ENCODE peak calls at places on chromosome 14, in nine cellular contexts. R, P, C, A, S, Y, Q, O and K are unnamed samples. For H3K4me1, the result is how much of the 10 kb centered on the place peaks cover.

GRCh38 chr14:51382506-51382905 is 142.5 kb downstream of the TMX1 start:
- DNase-seq in Q (no peak), O (no peak), A (peak), P (no peak), R (no peak), C (no peak), Y (no peak), S (peak), K (no peak)

GRCh38 chr14:51293149-51293925 is 53.3 kb downstream of the TMX1 start:
- DNase-seq in R (no peak), P (peak), Q (no peak), Y (peak), A (no peak), O (no peak), S (no peak), C (no peak), K (no peak)

GRCh38 chr14:66234411-66234810 is 251.8 kb upstream of the CCDC196 start:
- DNase-seq in S (no peak), P (no peak), Q (no peak), O (no peak), C (no peak), R (no peak), Y (no peak), A (no peak), K (no peak)

GRCh38 chr14:84520711-84521338 is 1009.1 kb upstream of the FLRT2 start:
- DNase-seq in Y (no peak), R (no peak), Q (no peak), C (no peak), A (peak), O (no peak), P (no peak), S (no peak), K (no peak)

GRCh38 chr14:94961761-94962575 is 192.1 kb upstream of the GSC start:
- DNase-seq in O (no peak), Y (no peak), P (no peak), C (no peak), R (no peak), Q (no peak), A (no peak), S (no peak), K (no peak)

GRCh38 chr14:85441909-85442643 is 87.9 kb upstream of the FLRT2 start:
- DNase-seq in C (no peak), P (no peak), S (no peak), Y (no peak), R (no peak), Q (no peak), A (no peak), O (no peak), K (no peak)

GRCh38 chr14:43647302-43647701 is 859.8 kb downstream of the FSCB start:
- DNase-seq in R (no peak), C (no peak), Y (no peak), P (no peak), O (no peak), A (no peak), S (no peak), Q (no peak), K (no peak)

GRCh38 chr14:97705107-97705506 is 907.9 kb downstream of the VRK1 start:
- DNase-seq in Q (no peak), P (no peak), Y (no peak), S (no peak), C (no peak), A (no peak), R (no peak), O (no peak), K (no peak)

GRCh38 chr14:71363961-71364360 is 456.7 kb downstream of the PCNX1 start:
- DNase-seq in S (no peak), Q (no peak), Y (no peak), P (no peak), R (no peak), C (no peak), O (no peak), A (no peak), K (no peak)

GRCh38 chr14:53696217-53696965 is 260.2 kb downstream of the BMP4 start:
- DNase-seq in C (no peak), S (no peak), A (peak), R (no peak), P (no peak), Y (no peak), O (no peak), Q (no peak), K (no peak)

GRCh38 chr14:54105898-54106297 is 149.3 kb upstream of the BMP4 start:
- DNase-seq in C (peak), R (peak), S (peak), A (no peak), Y (no peak), Q (no peak), P (no peak), O (peak), K (no peak)

GRCh38 chr14:59844414-59844813 is 26.2 kb downstream of the RTN1 start:
- DNase-seq in Q (no peak), O (no peak), R (no peak), Y (peak), A (no peak), P (no peak), C (peak), S (no peak), K (no peak)

GRCh38 chr14:103695331-103696026 is 19.8 kb downstream of the XRCC3 start:
- DNase-seq in C (no peak), Q (no peak), Y (no peak), O (no peak), R (no peak), S (no peak), A (no peak), P (no peak), K (no peak)

GRCh38 chr14:91835920-91836843 is 31.2 kb downstream of the TC2N start:
- DNase-seq in O (peak), C (peak), Q (peak), A (peak), P (peak), S (peak), Y (peak), R (peak), K (peak)

GRCh38 chr14:97625512-97625911 is 828.3 kb downstream of the VRK1 start:
- DNase-seq in Q (no peak), O (no peak), A (no peak), C (no peak), S (no peak), R (no peak), Y (no peak), P (no peak), K (no peak)

GRCh38 chr14:38502241-38502640 is 246.3 kb upstream of the CLEC14A start:
- DNase-seq in C (no peak), S (no peak), P (no peak), O (no peak), R (no peak), Q (no peak), A (no peak), Y (no peak), K (no peak)

DNA sequence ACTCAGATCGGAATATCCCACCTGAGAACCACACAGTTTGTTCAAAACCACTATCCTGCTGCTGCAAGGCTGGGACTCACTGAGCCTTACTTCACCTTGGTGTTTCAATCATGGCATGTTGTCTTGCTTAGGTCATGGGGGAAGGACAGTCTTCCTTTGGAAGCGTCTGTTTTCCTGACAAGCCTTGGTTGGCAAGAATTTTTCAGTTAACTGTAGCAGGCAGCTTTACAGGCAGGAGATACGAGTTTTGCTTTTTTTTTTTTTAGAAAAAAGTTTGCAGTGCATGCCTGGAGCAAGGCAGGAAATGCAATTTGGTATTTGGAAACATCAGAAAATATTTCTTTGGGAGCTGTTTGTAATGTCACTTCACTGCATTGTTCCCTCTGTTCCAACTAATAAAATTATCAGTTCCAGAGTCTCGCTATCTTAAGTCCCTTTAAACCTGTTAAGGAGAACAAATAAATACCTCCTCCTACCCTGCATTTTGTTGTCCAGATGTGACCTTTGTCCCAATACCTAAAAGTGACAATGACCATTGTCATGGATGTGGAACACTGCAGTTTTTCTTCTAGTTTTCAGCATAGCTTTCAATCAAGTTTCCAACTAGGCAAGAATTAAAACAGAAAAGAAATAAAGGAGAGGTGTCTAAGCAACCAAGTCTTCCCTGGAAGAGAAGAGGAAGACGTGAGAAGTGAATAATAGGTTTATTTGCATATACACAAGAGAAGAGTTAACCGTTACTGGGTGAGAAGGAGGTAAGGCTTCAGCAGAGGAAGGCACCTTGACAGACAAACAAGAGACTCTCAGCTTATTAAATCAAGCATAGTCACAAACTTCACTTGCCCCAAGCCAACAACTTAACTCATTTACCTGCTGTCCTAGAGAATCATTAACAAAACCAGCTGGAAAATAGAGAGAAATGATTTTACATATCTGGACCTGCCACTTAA is 71.4 kb upstream of the ACTN1 start:
- DNase-seq in P (no peak), Y (no peak), R (no peak), A (no peak), C (no peak), O (no peak), S (no peak), Q (peak), K (no peak)
- H3K27ac ChIP-seq in P (peak), Y (no peak), R (peak), A (peak), C (peak), O (peak), S (no peak), Q (no peak), K (no peak)

GRCh38 chr14:92990456-92991430 is 67.8 kb downstream of the CHGA start:
- DNase-seq in R (no peak), S (no peak), P (no peak), A (peak), C (no peak), Q (no peak), Y (no peak), O (no peak), K (no peak)
- H3K4me3 ChIP-seq in R (no peak), S (no peak), P (no peak), A (no peak), C (no peak), Q (no peak), Y (no peak), O (no peak), K (no peak)

DNA sequence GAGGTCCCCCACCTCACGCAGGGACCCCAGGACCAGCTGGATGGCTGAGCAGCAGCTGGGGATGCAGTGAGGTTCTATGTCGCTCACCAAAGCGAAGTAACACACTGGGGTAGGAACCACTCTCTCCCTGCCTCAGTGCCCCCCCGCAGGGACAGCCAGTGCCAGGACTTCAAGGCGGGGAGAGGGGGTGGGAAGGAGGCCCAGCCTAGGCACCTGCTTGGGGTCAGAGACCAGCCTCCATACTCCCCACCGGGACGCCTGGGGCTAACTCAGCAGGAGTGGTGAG is 7.1 kb downstream of the AKT1 start:
- DNase-seq in Q (no peak), R (no peak), S (no peak), O (no peak), P (no peak), A (no peak), Y (no peak), C (no peak), K (no peak)
- H3K4me1 ChIP-seq in Q (under half), R (half or more), S (under half), O (under half), P (under half), A (under half), Y (half or more), C (under half), K (under half)

GRCh38 chr14:75128596-75128990 is 1.7 kb upstream of the NEK9 start:
- DNase-seq in S (no peak), R (no peak), O (no peak), C (no peak), Y (no peak), A (no peak), Q (no peak), P (no peak), K (no peak)

GRCh38 chr14:75127903-75128595 is 1.2 kb upstream of the NEK9 start:
- DNase-seq in Y (no peak), R (no peak), Q (no peak), O (no peak), C (peak), S (no peak), A (no peak), P (no peak), K (no peak)

GRCh38 chr14:75134644-75135043 is 7.8 kb upstream of the NEK9 start:
- DNase-seq in C (no peak), R (no peak), Y (no peak), O (no peak), P (no peak), Q (no peak), S (no peak), A (no peak), K (no peak)

GRCh38 chr14:75133597-75133996 is 6.7 kb upstream of the NEK9 start:
- DNase-seq in Y (no peak), C (no peak), Q (no peak), O (no peak), A (no peak), S (no peak), R (no peak), P (no peak), K (no peak)

GRCh38 chr14:75132374-75133086 is 5.7 kb upstream of the NEK9 start:
- DNase-seq in Q (peak), A (peak), R (no peak), C (peak), O (peak), P (peak), S (peak), Y (peak), K (peak)
- H3K27ac ChIP-seq in Q (no peak), A (peak), R (peak), C (no peak), O (no peak), P (peak), S (no peak), Y (no peak), K (no peak)

GRCh38 chr14:35389315-35389667 is 15.3 kb downstream of the NFKBIA start:
- DNase-seq in R (no peak), O (no peak), A (no peak), S (no peak), C (no peak), P (no peak), Q (no peak), Y (no peak), K (no peak)

GRCh38 chr14:35387713-35388579 is 16.6 kb downstream of the NFKBIA start:
- DNase-seq in O (no peak), P (no peak), S (no peak), Q (no peak), Y (no peak), C (no peak), R (no peak), A (no peak), K (no peak)

GRCh38 chr14:35387209-35387608 is 17.3 kb downstream of the NFKBIA start:
- DNase-seq in C (no peak), Y (no peak), Q (no peak), S (no peak), R (no peak), P (no peak), O (no peak), A (no peak), K (no peak)

GRCh38 chr14:35390577-35391387 is 13.8 kb downstream of the NFKBIA start:
- DNase-seq in A (peak), R (no peak), Q (no peak), C (peak), P (no peak), S (no peak), O (no peak), Y (no peak), K (no peak)

GRCh38 chr14:35388656-35389314 is 15.8 kb downstream of the NFKBIA start:
- DNase-seq in Y (no peak), Q (no peak), S (no peak), O (no peak), R (no peak), P (no peak), C (no peak), A (no peak), K (no peak)
- H3K4me3 ChIP-seq in Y (no peak), Q (no peak), S (no peak), O (no peak), R (no peak), P (no peak), C (no peak), A (no peak), K (no peak)

GRCh38 chr14:68609012-68609411 is 183.9 kb downstream of the ZFP36L1 start:
- DNase-seq in Y (no peak), R (no peak), A (no peak), Q (no peak), S (no peak), O (no peak), C (no peak), P (no peak), K (no peak)

GRCh38 chr14:68611611-68612010 is 181.3 kb downstream of the ZFP36L1 start:
- DNase-seq in S (no peak), R (peak), Q (no peak), O (no peak), C (no peak), A (no peak), P (no peak), Y (peak), K (no peak)

GRCh38 chr14:68608235-68608962 is 184.5 kb downstream of the ZFP36L1 start:
- DNase-seq in P (peak), O (no peak), S (no peak), Q (no peak), A (no peak), C (no peak), Y (no peak), R (no peak), K (no peak)

GRCh38 chr14:68610251-68610793 is 182.5 kb downstream of the ZFP36L1 start:
- DNase-seq in A (no peak), Q (no peak), S (no peak), O (no peak), P (no peak), C (no peak), Y (peak), R (no peak), K (no peak)

DNA sequence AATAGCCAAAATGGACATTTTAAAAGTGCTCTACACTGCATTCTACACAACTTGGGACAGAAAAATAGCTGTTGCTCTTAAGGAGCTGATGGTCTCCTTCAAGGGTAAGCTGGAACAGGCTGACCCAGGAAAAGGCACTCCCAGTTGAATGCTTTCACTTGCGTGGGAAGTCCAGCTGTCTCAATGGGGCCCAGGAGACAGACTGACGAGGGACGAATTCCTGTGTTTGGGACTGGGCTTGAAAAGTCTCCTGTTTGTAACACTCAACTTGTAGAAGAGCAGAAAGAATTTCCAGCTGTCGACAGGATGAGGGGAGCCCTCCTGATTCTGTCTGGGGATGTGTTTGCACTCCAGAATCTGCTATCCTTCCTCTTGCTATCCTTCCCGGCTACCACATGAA is 180.8 kb downstream of the ZFP36L1 start:
- DNase-seq in C (peak), Q (no peak), Y (peak), A (peak), S (no peak), O (no peak), P (no peak), R (no peak), K (no peak)
- H3K4me1 ChIP-seq in C (under half), Q (under half), Y (under half), A (under half), S (under half), O (under half), P (under half), R (under half), K (under half)